ENCODE peak calls at places on chromosomes 7 and 10, in seven cellular contexts. One of them, this sample, is unnamed.

GRCh38 chr10:104485632-104486031 is 132.0 kb downstream of the CFAP58 start:
- DNase-seq in kidney: no peak
- DNase-seq in mesenchymal stem cell: no peak
- DNase-seq in upper lobe of left lung: no peak
- DNase-seq in fibroblast of mammary gland: no peak
- DNase-seq in neuronal stem cell: no peak
- DNase-seq in fibroblast of the aortic adventitia: no peak
- DNase-seq in this sample: no peak

GRCh38 chr10:50615654-50616053 is 8.1 kb downstream of the SGMS1 start:
- DNase-seq in fibroblast of mammary gland: no peak
- DNase-seq in fibroblast of the aortic adventitia: no peak
- DNase-seq in mesenchymal stem cell: no peak
- DNase-seq in neuronal stem cell: no peak
- DNase-seq in kidney: no peak
- DNase-seq in upper lobe of left lung: no peak
- DNase-seq in this sample: no peak

GRCh38 chr10:100728928-100729876 is 16.2 kb upstream of the PAX2 start:
- DNase-seq in fibroblast of mammary gland: peak
- DNase-seq in mesenchymal stem cell: peak
- DNase-seq in fibroblast of the aortic adventitia: peak
- DNase-seq in kidney: peak
- DNase-seq in upper lobe of left lung: no peak
- DNase-seq in neuronal stem cell: no peak
- DNase-seq in this sample: peak

GRCh38 chr10:71643904-71644303 is 75.7 kb downstream of the C10orf105 start:
- DNase-seq in mesenchymal stem cell: no peak
- DNase-seq in upper lobe of left lung: no peak
- DNase-seq in fibroblast of mammary gland: no peak
- DNase-seq in neuronal stem cell: no peak
- DNase-seq in kidney: no peak
- DNase-seq in fibroblast of the aortic adventitia: no peak
- DNase-seq in this sample: no peak

GRCh38 chr7:108045154-108045553 is 42.2 kb upstream of the LAMB1 start:
- DNase-seq in kidney: no peak
- DNase-seq in fibroblast of the aortic adventitia: peak
- DNase-seq in upper lobe of left lung: no peak
- DNase-seq in mesenchymal stem cell: peak
- DNase-seq in fibroblast of mammary gland: peak
- DNase-seq in neuronal stem cell: no peak
- DNase-seq in this sample: no peak

GRCh38 chr7:92768501-92769360 is 67.6 kb downstream of the CDK6 start:
- DNase-seq in mesenchymal stem cell: peak
- DNase-seq in neuronal stem cell: no peak
- DNase-seq in kidney: no peak
- DNase-seq in fibroblast of mammary gland: peak
- DNase-seq in fibroblast of the aortic adventitia: peak
- DNase-seq in upper lobe of left lung: no peak
- DNase-seq in this sample: peak

GRCh38 chr10:125646311-125646710 is 36.7 kb downstream of the TEX36 start:
- DNase-seq in upper lobe of left lung: no peak
- DNase-seq in neuronal stem cell: no peak
- DNase-seq in fibroblast of the aortic adventitia: no peak
- DNase-seq in kidney: no peak
- DNase-seq in mesenchymal stem cell: no peak
- DNase-seq in fibroblast of mammary gland: no peak
- DNase-seq in this sample: no peak

GRCh38 chr7:51647931-51648351 is 331.3 kb upstream of the COBL start:
- DNase-seq in fibroblast of the aortic adventitia: no peak
- DNase-seq in fibroblast of mammary gland: peak
- DNase-seq in kidney: no peak
- DNase-seq in neuronal stem cell: no peak
- DNase-seq in upper lobe of left lung: no peak
- DNase-seq in mesenchymal stem cell: no peak
- DNase-seq in this sample: peak

GRCh38 chr7:1647961-1648631 is 22.0 kb upstream of the ELFN1 start:
- DNase-seq in neuronal stem cell: no peak
- DNase-seq in mesenchymal stem cell: no peak
- DNase-seq in fibroblast of the aortic adventitia: peak
- DNase-seq in upper lobe of left lung: no peak
- DNase-seq in kidney: peak
- DNase-seq in fibroblast of mammary gland: no peak
- DNase-seq in this sample: no peak

GRCh38 chr10:131649609-131650008 is 251.2 kb upstream of the PPP2R2D start:
- DNase-seq in fibroblast of the aortic adventitia: no peak
- DNase-seq in neuronal stem cell: no peak
- DNase-seq in fibroblast of mammary gland: no peak
- DNase-seq in mesenchymal stem cell: no peak
- DNase-seq in kidney: peak
- DNase-seq in upper lobe of left lung: no peak
- DNase-seq in this sample: no peak

GRCh38 chr7:82018226-82018625 is 248.4 kb upstream of the HGF start:
- DNase-seq in neuronal stem cell: no peak
- DNase-seq in upper lobe of left lung: no peak
- DNase-seq in fibroblast of mammary gland: peak
- DNase-seq in mesenchymal stem cell: no peak
- DNase-seq in kidney: no peak
- DNase-seq in fibroblast of the aortic adventitia: peak
- DNase-seq in this sample: no peak

GRCh38 chr10:59830601-59831259 is 75.6 kb downstream of the CCDC6 start:
- DNase-seq in fibroblast of the aortic adventitia: peak
- DNase-seq in kidney: no peak
- DNase-seq in upper lobe of left lung: no peak
- DNase-seq in neuronal stem cell: peak
- DNase-seq in fibroblast of mammary gland: peak
- DNase-seq in mesenchymal stem cell: peak
- DNase-seq in this sample: peak

GRCh38 chr10:25280076-25280475 is 105.3 kb downstream of the GPR158 start:
- DNase-seq in mesenchymal stem cell: no peak
- DNase-seq in fibroblast of mammary gland: no peak
- DNase-seq in neuronal stem cell: no peak
- DNase-seq in kidney: no peak
- DNase-seq in fibroblast of the aortic adventitia: no peak
- DNase-seq in upper lobe of left lung: no peak
- DNase-seq in this sample: no peak

GRCh38 chr10:103829838-103830465 is 25.4 kb downstream of the SH3PXD2A start:
- DNase-seq in fibroblast of mammary gland: no peak
- DNase-seq in upper lobe of left lung: no peak
- DNase-seq in kidney: no peak
- DNase-seq in fibroblast of the aortic adventitia: peak
- DNase-seq in neuronal stem cell: no peak
- DNase-seq in mesenchymal stem cell: no peak
- DNase-seq in this sample: no peak

GRCh38 chr7:152336754-152337368 is 98.9 kb downstream of the KMT2C start:
- DNase-seq in fibroblast of mammary gland: peak
- DNase-seq in kidney: no peak
- DNase-seq in neuronal stem cell: peak
- DNase-seq in fibroblast of the aortic adventitia: peak
- DNase-seq in upper lobe of left lung: peak
- DNase-seq in mesenchymal stem cell: peak
- DNase-seq in this sample: peak

GRCh38 chr7:39979406-39980073 is 29.5 kb downstream of the CDK13 start:
- DNase-seq in upper lobe of left lung: no peak
- DNase-seq in fibroblast of mammary gland: no peak
- DNase-seq in fibroblast of the aortic adventitia: no peak
- DNase-seq in kidney: no peak
- DNase-seq in mesenchymal stem cell: no peak
- DNase-seq in neuronal stem cell: no peak
- DNase-seq in this sample: no peak

GRCh38 chr7:16728811-16729210 is 24.7 kb upstream of the TSPAN13 start:
- DNase-seq in fibroblast of mammary gland: no peak
- DNase-seq in kidney: no peak
- DNase-seq in upper lobe of left lung: no peak
- DNase-seq in mesenchymal stem cell: no peak
- DNase-seq in neuronal stem cell: no peak
- DNase-seq in fibroblast of the aortic adventitia: no peak
- DNase-seq in this sample: no peak

GRCh38 chr10:44986670-44987069 is 8.1 kb upstream of the DEPP1 start:
- DNase-seq in fibroblast of the aortic adventitia: peak
- DNase-seq in neuronal stem cell: no peak
- DNase-seq in mesenchymal stem cell: no peak
- DNase-seq in fibroblast of mammary gland: no peak
- DNase-seq in upper lobe of left lung: no peak
- DNase-seq in kidney: no peak
- DNase-seq in this sample: no peak

GRCh38 chr7:35405461-35405860 is 151.6 kb upstream of the TBX20 start:
- DNase-seq in kidney: no peak
- DNase-seq in mesenchymal stem cell: no peak
- DNase-seq in fibroblast of mammary gland: no peak
- DNase-seq in neuronal stem cell: no peak
- DNase-seq in fibroblast of the aortic adventitia: no peak
- DNase-seq in upper lobe of left lung: no peak
- DNase-seq in this sample: no peak

GRCh38 chr7:35416568-35416967 is 162.7 kb upstream of the TBX20 start:
- DNase-seq in neuronal stem cell: no peak
- DNase-seq in fibroblast of the aortic adventitia: no peak
- DNase-seq in kidney: no peak
- DNase-seq in fibroblast of mammary gland: no peak
- DNase-seq in mesenchymal stem cell: no peak
- DNase-seq in upper lobe of left lung: no peak
- DNase-seq in this sample: no peak

GRCh38 chr7:35415411-35415822 is 161.5 kb upstream of the TBX20 start:
- DNase-seq in neuronal stem cell: no peak
- DNase-seq in fibroblast of mammary gland: no peak
- DNase-seq in mesenchymal stem cell: no peak
- DNase-seq in fibroblast of the aortic adventitia: no peak
- DNase-seq in kidney: no peak
- DNase-seq in upper lobe of left lung: no peak
- DNase-seq in this sample: no peak

GRCh38 chr7:35411331-35411730 is 157.4 kb upstream of the TBX20 start:
- DNase-seq in upper lobe of left lung: no peak
- DNase-seq in mesenchymal stem cell: peak
- DNase-seq in kidney: no peak
- DNase-seq in fibroblast of mammary gland: no peak
- DNase-seq in fibroblast of the aortic adventitia: no peak
- DNase-seq in neuronal stem cell: no peak
- DNase-seq in this sample: no peak
- H3K4me3 ChIP-seq in upper lobe of left lung: no peak
- H3K4me3 ChIP-seq in mesenchymal stem cell: no peak
- H3K4me3 ChIP-seq in kidney: no peak
- H3K4me3 ChIP-seq in fibroblast of mammary gland: no peak
- H3K4me3 ChIP-seq in fibroblast of the aortic adventitia: no peak
- H3K4me3 ChIP-seq in neuronal stem cell: no peak
- H3K4me3 ChIP-seq in this sample: no peak

DNA sequence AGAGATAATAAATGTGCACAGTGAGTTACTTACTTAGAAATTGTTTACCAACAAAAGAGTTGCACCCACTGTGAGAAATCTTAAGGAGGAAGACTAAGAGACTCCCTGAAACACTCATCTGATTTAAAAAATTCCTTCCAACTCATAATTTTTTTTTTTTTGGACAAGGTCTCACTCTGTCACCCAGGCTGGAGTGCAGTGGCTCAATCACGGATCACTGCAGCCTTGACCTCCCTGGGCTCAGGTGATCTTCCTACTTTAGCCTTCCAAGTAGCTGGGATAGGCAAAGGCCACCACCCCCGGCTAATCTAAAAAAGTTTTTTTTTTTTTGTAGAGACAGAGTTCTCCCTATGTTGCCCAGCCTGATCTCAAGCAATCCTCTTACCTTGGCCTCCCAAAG is 36.0 kb downstream of the MALSU1 start:
- DNase-seq in neuronal stem cell: no peak
- DNase-seq in kidney: no peak
- DNase-seq in mesenchymal stem cell: no peak
- DNase-seq in fibroblast of mammary gland: no peak
- DNase-seq in fibroblast of the aortic adventitia: no peak
- DNase-seq in upper lobe of left lung: no peak
- DNase-seq in this sample: no peak
- H3K4me3 ChIP-seq in neuronal stem cell: no peak
- H3K4me3 ChIP-seq in kidney: no peak
- H3K4me3 ChIP-seq in mesenchymal stem cell: no peak
- H3K4me3 ChIP-seq in fibroblast of mammary gland: no peak
- H3K4me3 ChIP-seq in fibroblast of the aortic adventitia: no peak
- H3K4me3 ChIP-seq in upper lobe of left lung: no peak
- H3K4me3 ChIP-seq in this sample: no peak

DNA sequence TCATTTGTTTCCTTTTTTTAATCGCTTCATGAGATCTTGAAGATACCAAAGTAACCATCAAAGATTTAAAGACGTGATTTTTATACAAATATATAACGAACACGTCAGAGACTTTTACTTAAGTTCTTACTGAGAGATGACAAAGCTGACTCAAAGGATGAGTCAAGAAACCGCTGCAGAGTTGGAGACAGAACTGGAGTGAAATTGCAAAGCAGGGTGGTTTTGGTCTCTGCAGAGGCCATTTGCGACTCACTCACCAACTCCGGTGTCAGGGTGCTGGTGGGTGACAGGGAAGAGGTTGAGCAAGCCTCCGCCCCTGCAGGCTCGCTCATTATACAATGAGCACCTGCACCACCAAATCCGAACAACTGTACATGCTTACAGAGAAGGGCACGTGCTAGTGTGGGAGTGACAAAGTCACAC is 75.2 kb downstream of the DNAJB6 start:
- DNase-seq in mesenchymal stem cell: peak
- DNase-seq in upper lobe of left lung: no peak
- DNase-seq in kidney: peak
- DNase-seq in neuronal stem cell: no peak
- DNase-seq in fibroblast of the aortic adventitia: peak
- DNase-seq in fibroblast of mammary gland: peak
- DNase-seq in this sample: peak
- H3K4me3 ChIP-seq in mesenchymal stem cell: no peak
- H3K4me3 ChIP-seq in upper lobe of left lung: no peak
- H3K4me3 ChIP-seq in kidney: no peak
- H3K4me3 ChIP-seq in neuronal stem cell: no peak
- H3K4me3 ChIP-seq in fibroblast of the aortic adventitia: no peak
- H3K4me3 ChIP-seq in fibroblast of mammary gland: no peak
- H3K4me3 ChIP-seq in this sample: no peak

GRCh38 chr7:67847063-67847798 is 850.6 kb downstream of the TYW1 start:
- DNase-seq in neuronal stem cell: no peak
- DNase-seq in mesenchymal stem cell: no peak
- DNase-seq in fibroblast of mammary gland: no peak
- DNase-seq in upper lobe of left lung: no peak
- DNase-seq in fibroblast of the aortic adventitia: no peak
- DNase-seq in kidney: no peak
- DNase-seq in this sample: no peak

GRCh38 chr7:67842571-67842970 is 845.9 kb downstream of the TYW1 start:
- DNase-seq in mesenchymal stem cell: no peak
- DNase-seq in upper lobe of left lung: no peak
- DNase-seq in fibroblast of mammary gland: no peak
- DNase-seq in fibroblast of the aortic adventitia: no peak
- DNase-seq in kidney: no peak
- DNase-seq in neuronal stem cell: no peak
- DNase-seq in this sample: no peak

GRCh38 chr7:67841896-67842295 is 845.3 kb downstream of the TYW1 start:
- DNase-seq in mesenchymal stem cell: no peak
- DNase-seq in kidney: no peak
- DNase-seq in fibroblast of the aortic adventitia: no peak
- DNase-seq in upper lobe of left lung: no peak
- DNase-seq in neuronal stem cell: no peak
- DNase-seq in fibroblast of mammary gland: no peak
- DNase-seq in this sample: no peak

GRCh38 chr7:67843615-67844014 is 847.0 kb downstream of the TYW1 start:
- DNase-seq in neuronal stem cell: no peak
- DNase-seq in fibroblast of mammary gland: no peak
- DNase-seq in mesenchymal stem cell: no peak
- DNase-seq in kidney: no peak
- DNase-seq in upper lobe of left lung: no peak
- DNase-seq in fibroblast of the aortic adventitia: no peak
- DNase-seq in this sample: no peak

DNA sequence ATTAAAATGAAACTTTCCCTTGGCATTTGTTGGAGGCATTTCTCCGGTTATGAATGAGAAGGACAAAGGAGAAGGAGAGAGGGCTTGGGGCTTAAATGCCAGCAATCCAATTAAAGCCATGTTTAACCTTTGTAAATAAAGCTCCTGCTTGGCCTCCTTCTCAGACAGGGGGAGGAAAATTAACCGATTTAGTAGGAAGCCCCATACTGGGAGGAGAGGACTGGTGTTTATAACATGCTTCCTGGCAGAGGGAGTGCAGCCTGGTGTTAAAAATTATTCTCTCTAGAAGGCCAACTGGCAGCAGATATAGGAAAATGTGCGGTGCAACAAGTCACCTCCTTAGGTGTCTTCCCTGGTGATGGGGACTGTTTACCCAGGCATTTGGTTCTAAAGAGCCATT is 846.4 kb downstream of the TYW1 start:
- DNase-seq in mesenchymal stem cell: no peak
- DNase-seq in upper lobe of left lung: no peak
- DNase-seq in kidney: no peak
- DNase-seq in neuronal stem cell: no peak
- DNase-seq in fibroblast of mammary gland: no peak
- DNase-seq in fibroblast of the aortic adventitia: no peak
- DNase-seq in this sample: no peak
- H3K4me3 ChIP-seq in mesenchymal stem cell: no peak
- H3K4me3 ChIP-seq in upper lobe of left lung: no peak
- H3K4me3 ChIP-seq in kidney: no peak
- H3K4me3 ChIP-seq in neuronal stem cell: no peak
- H3K4me3 ChIP-seq in fibroblast of mammary gland: no peak
- H3K4me3 ChIP-seq in fibroblast of the aortic adventitia: no peak
- H3K4me3 ChIP-seq in this sample: no peak

This sample was measured in epithelial cell of esophagus.